ENCODE peak calls at places on chromosomes 11 and 22, in ten cellular contexts. One of them, this sample, is unnamed.

GRCh38 chr22:23306438-23306921 is 126.2 kb downstream of the BCR start:
- DNase-seq in brain microvascular endothelial cell: peak
- DNase-seq in upper lobe of right lung: peak
- DNase-seq in CD4-positive, CD25-positive, alpha-beta regulatory T cell: no peak
- DNase-seq in heart right ventricle: no peak
- DNase-seq in pancreas: no peak
- DNase-seq in A549: no peak
- DNase-seq in mesenchymal stem cell: peak
- DNase-seq in MM.1S: no peak
- DNase-seq in small intestine: no peak
- DNase-seq in this sample: no peak

GRCh38 chr11:4626207-4627105 is 10.8 kb upstream of the OR51D1 start:
- DNase-seq in brain microvascular endothelial cell: peak
- DNase-seq in upper lobe of right lung: no peak
- DNase-seq in CD4-positive, CD25-positive, alpha-beta regulatory T cell: peak
- DNase-seq in heart right ventricle: peak
- DNase-seq in pancreas: no peak
- DNase-seq in A549: peak
- DNase-seq in mesenchymal stem cell: peak
- DNase-seq in MM.1S: peak
- DNase-seq in small intestine: peak
- DNase-seq in this sample: no peak

GRCh38 chr11:15935370-15935769 is 421.0 kb downstream of the SOX6 start:
- DNase-seq in brain microvascular endothelial cell: no peak
- DNase-seq in upper lobe of right lung: no peak
- DNase-seq in CD4-positive, CD25-positive, alpha-beta regulatory T cell: no peak
- DNase-seq in heart right ventricle: no peak
- DNase-seq in pancreas: no peak
- DNase-seq in A549: no peak
- DNase-seq in mesenchymal stem cell: no peak
- DNase-seq in MM.1S: no peak
- DNase-seq in small intestine: no peak
- DNase-seq in this sample: no peak

GRCh38 chr11:71170619-71171018 is 81.8 kb downstream of the SHANK2 start:
- DNase-seq in brain microvascular endothelial cell: no peak
- DNase-seq in upper lobe of right lung: peak
- DNase-seq in CD4-positive, CD25-positive, alpha-beta regulatory T cell: no peak
- DNase-seq in heart right ventricle: no peak
- DNase-seq in pancreas: no peak
- DNase-seq in A549: no peak
- DNase-seq in mesenchymal stem cell: no peak
- DNase-seq in MM.1S: no peak
- DNase-seq in small intestine: no peak
- DNase-seq in this sample: peak

GRCh38 chr22:38798496-38798895 is 4.6 kb upstream of the DNAL4 start:
- DNase-seq in brain microvascular endothelial cell: no peak
- DNase-seq in upper lobe of right lung: no peak
- DNase-seq in CD4-positive, CD25-positive, alpha-beta regulatory T cell: no peak
- DNase-seq in heart right ventricle: no peak
- DNase-seq in pancreas: no peak
- DNase-seq in A549: no peak
- DNase-seq in mesenchymal stem cell: no peak
- DNase-seq in MM.1S: no peak
- DNase-seq in small intestine: no peak
- DNase-seq in this sample: no peak

GRCh38 chr11:10455637-10456487 is 798 bp downstream of the AMPD3 start:
- DNase-seq in brain microvascular endothelial cell: peak
- DNase-seq in upper lobe of right lung: no peak
- DNase-seq in CD4-positive, CD25-positive, alpha-beta regulatory T cell: peak
- DNase-seq in heart right ventricle: peak
- DNase-seq in pancreas: no peak
- DNase-seq in A549: peak
- DNase-seq in mesenchymal stem cell: peak
- DNase-seq in MM.1S: peak
- DNase-seq in small intestine: peak
- DNase-seq in this sample: peak

GRCh38 chr11:86138958-86139357 is 70.1 kb upstream of the PICALM start:
- DNase-seq in brain microvascular endothelial cell: no peak
- DNase-seq in upper lobe of right lung: no peak
- DNase-seq in CD4-positive, CD25-positive, alpha-beta regulatory T cell: no peak
- DNase-seq in heart right ventricle: no peak
- DNase-seq in pancreas: no peak
- DNase-seq in A549: no peak
- DNase-seq in mesenchymal stem cell: peak
- DNase-seq in MM.1S: peak
- DNase-seq in small intestine: no peak
- DNase-seq in this sample: no peak

GRCh38 chr11:72643547-72643946 is 30.7 kb downstream of the PDE2A start:
- DNase-seq in brain microvascular endothelial cell: peak
- DNase-seq in upper lobe of right lung: no peak
- DNase-seq in CD4-positive, CD25-positive, alpha-beta regulatory T cell: no peak
- DNase-seq in heart right ventricle: no peak
- DNase-seq in pancreas: peak
- DNase-seq in A549: peak
- DNase-seq in mesenchymal stem cell: peak
- DNase-seq in MM.1S: no peak
- DNase-seq in small intestine: no peak
- DNase-seq in this sample: no peak

GRCh38 chr11:59172345-59173079 is 580 bp downstream of the DTX4 start:
- DNase-seq in brain microvascular endothelial cell: no peak
- DNase-seq in upper lobe of right lung: peak
- DNase-seq in CD4-positive, CD25-positive, alpha-beta regulatory T cell: peak
- DNase-seq in heart right ventricle: no peak
- DNase-seq in pancreas: peak
- DNase-seq in A549: no peak
- DNase-seq in mesenchymal stem cell: no peak
- DNase-seq in MM.1S: peak
- DNase-seq in small intestine: peak
- DNase-seq in this sample: no peak

GRCh38 chr11:65578134-65578533 is 2.3 kb downstream of the EHBP1L1 start:
- DNase-seq in brain microvascular endothelial cell: no peak
- DNase-seq in upper lobe of right lung: no peak
- DNase-seq in CD4-positive, CD25-positive, alpha-beta regulatory T cell: no peak
- DNase-seq in heart right ventricle: no peak
- DNase-seq in pancreas: no peak
- DNase-seq in A549: no peak
- DNase-seq in mesenchymal stem cell: no peak
- DNase-seq in MM.1S: no peak
- DNase-seq in small intestine: no peak
- DNase-seq in this sample: no peak

GRCh38 chr11:65577756-65578109 is 1.9 kb downstream of the EHBP1L1 start:
- DNase-seq in brain microvascular endothelial cell: no peak
- DNase-seq in upper lobe of right lung: no peak
- DNase-seq in CD4-positive, CD25-positive, alpha-beta regulatory T cell: no peak
- DNase-seq in heart right ventricle: no peak
- DNase-seq in pancreas: no peak
- DNase-seq in A549: no peak
- DNase-seq in mesenchymal stem cell: no peak
- DNase-seq in MM.1S: no peak
- DNase-seq in small intestine: no peak
- DNase-seq in this sample: no peak

GRCh38 chr11:65579291-65579690 is 3.4 kb downstream of the EHBP1L1 start:
- DNase-seq in brain microvascular endothelial cell: no peak
- DNase-seq in upper lobe of right lung: no peak
- DNase-seq in CD4-positive, CD25-positive, alpha-beta regulatory T cell: no peak
- DNase-seq in heart right ventricle: no peak
- DNase-seq in pancreas: no peak
- DNase-seq in A549: no peak
- DNase-seq in mesenchymal stem cell: no peak
- DNase-seq in MM.1S: no peak
- DNase-seq in small intestine: no peak
- DNase-seq in this sample: no peak

GRCh38 chr11:65580031-65580692 is 4.3 kb downstream of the EHBP1L1 start:
- DNase-seq in brain microvascular endothelial cell: no peak
- DNase-seq in upper lobe of right lung: no peak
- DNase-seq in CD4-positive, CD25-positive, alpha-beta regulatory T cell: no peak
- DNase-seq in heart right ventricle: no peak
- DNase-seq in pancreas: no peak
- DNase-seq in A549: no peak
- DNase-seq in mesenchymal stem cell: no peak
- DNase-seq in MM.1S: no peak
- DNase-seq in small intestine: no peak
- DNase-seq in this sample: no peak

GRCh38 chr11:65578667-65579066 is 2.8 kb downstream of the EHBP1L1 start:
- DNase-seq in brain microvascular endothelial cell: no peak
- DNase-seq in upper lobe of right lung: no peak
- DNase-seq in CD4-positive, CD25-positive, alpha-beta regulatory T cell: no peak
- DNase-seq in heart right ventricle: no peak
- DNase-seq in pancreas: no peak
- DNase-seq in A549: no peak
- DNase-seq in mesenchymal stem cell: no peak
- DNase-seq in MM.1S: no peak
- DNase-seq in small intestine: peak
- DNase-seq in this sample: no peak
- H3K4me3 ChIP-seq in brain microvascular endothelial cell: no peak
- H3K4me3 ChIP-seq in upper lobe of right lung: no peak
- H3K4me3 ChIP-seq in CD4-positive, CD25-positive, alpha-beta regulatory T cell: no peak
- H3K4me3 ChIP-seq in heart right ventricle: no peak
- H3K4me3 ChIP-seq in pancreas: no peak
- H3K4me3 ChIP-seq in A549: no peak
- H3K4me3 ChIP-seq in mesenchymal stem cell: no peak
- H3K4me3 ChIP-seq in MM.1S: no peak
- H3K4me3 ChIP-seq in small intestine: no peak
- H3K4me3 ChIP-seq in this sample: no peak

GRCh38 chr11:67302571-67303131 is 679 bp upstream of the SSH3 start:
- DNase-seq in brain microvascular endothelial cell: peak
- DNase-seq in upper lobe of right lung: peak
- DNase-seq in CD4-positive, CD25-positive, alpha-beta regulatory T cell: peak
- DNase-seq in heart right ventricle: no peak
- DNase-seq in pancreas: peak
- DNase-seq in A549: no peak
- DNase-seq in mesenchymal stem cell: peak
- DNase-seq in MM.1S: no peak
- DNase-seq in small intestine: peak
- DNase-seq in this sample: peak
- H3K4me3 ChIP-seq in brain microvascular endothelial cell: peak
- H3K4me3 ChIP-seq in upper lobe of right lung: peak
- H3K4me3 ChIP-seq in CD4-positive, CD25-positive, alpha-beta regulatory T cell: peak
- H3K4me3 ChIP-seq in heart right ventricle: peak
- H3K4me3 ChIP-seq in pancreas: peak
- H3K4me3 ChIP-seq in A549: peak
- H3K4me3 ChIP-seq in mesenchymal stem cell: peak
- H3K4me3 ChIP-seq in MM.1S: no peak
- H3K4me3 ChIP-seq in small intestine: peak
- H3K4me3 ChIP-seq in this sample: peak

DNA sequence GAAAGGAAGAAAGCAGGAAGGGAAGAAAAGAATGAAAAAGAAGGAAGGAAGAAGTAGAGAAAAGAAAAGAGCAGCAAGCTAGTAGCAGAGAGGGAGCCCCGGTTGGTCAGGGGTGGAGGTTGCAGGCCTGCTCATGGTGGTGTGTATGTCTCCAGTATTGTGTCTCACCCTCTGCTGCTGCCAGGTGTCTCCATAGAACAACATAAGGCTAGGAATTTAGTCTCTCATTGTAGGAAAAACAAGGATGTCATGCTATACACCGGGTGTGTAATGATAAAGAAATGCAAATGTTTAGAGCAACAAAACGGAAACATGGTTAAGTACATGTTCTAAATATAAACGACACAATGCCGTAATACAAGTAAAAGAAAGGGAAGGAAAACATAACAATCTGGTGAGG is 342.5 kb downstream of the NTM start:
- DNase-seq in brain microvascular endothelial cell: no peak
- DNase-seq in upper lobe of right lung: no peak
- DNase-seq in CD4-positive, CD25-positive, alpha-beta regulatory T cell: no peak
- DNase-seq in heart right ventricle: no peak
- DNase-seq in pancreas: no peak
- DNase-seq in A549: no peak
- DNase-seq in mesenchymal stem cell: peak
- DNase-seq in MM.1S: no peak
- DNase-seq in small intestine: no peak
- DNase-seq in this sample: no peak
- H3K4me3 ChIP-seq in brain microvascular endothelial cell: no peak
- H3K4me3 ChIP-seq in upper lobe of right lung: no peak
- H3K4me3 ChIP-seq in CD4-positive, CD25-positive, alpha-beta regulatory T cell: no peak
- H3K4me3 ChIP-seq in heart right ventricle: no peak
- H3K4me3 ChIP-seq in pancreas: no peak
- H3K4me3 ChIP-seq in A549: no peak
- H3K4me3 ChIP-seq in mesenchymal stem cell: no peak
- H3K4me3 ChIP-seq in MM.1S: no peak
- H3K4me3 ChIP-seq in small intestine: no peak
- H3K4me3 ChIP-seq in this sample: no peak

GRCh38 chr22:21032037-21032842 is at the start of gene SLC7A4:
- DNase-seq in brain microvascular endothelial cell: no peak
- DNase-seq in upper lobe of right lung: no peak
- DNase-seq in CD4-positive, CD25-positive, alpha-beta regulatory T cell: no peak
- DNase-seq in heart right ventricle: no peak
- DNase-seq in pancreas: no peak
- DNase-seq in A549: no peak
- DNase-seq in mesenchymal stem cell: no peak
- DNase-seq in MM.1S: no peak
- DNase-seq in small intestine: no peak
- DNase-seq in this sample: no peak

GRCh38 chr22:21032843-21033688 is 705 bp upstream of the SLC7A4 start:
- DNase-seq in brain microvascular endothelial cell: no peak
- DNase-seq in upper lobe of right lung: no peak
- DNase-seq in CD4-positive, CD25-positive, alpha-beta regulatory T cell: no peak
- DNase-seq in heart right ventricle: no peak
- DNase-seq in pancreas: no peak
- DNase-seq in A549: no peak
- DNase-seq in mesenchymal stem cell: no peak
- DNase-seq in MM.1S: no peak
- DNase-seq in small intestine: no peak
- DNase-seq in this sample: no peak

GRCh38 chr22:21030621-21031544 is 1.5 kb downstream of the SLC7A4 start:
- DNase-seq in brain microvascular endothelial cell: no peak
- DNase-seq in upper lobe of right lung: no peak
- DNase-seq in CD4-positive, CD25-positive, alpha-beta regulatory T cell: no peak
- DNase-seq in heart right ventricle: no peak
- DNase-seq in pancreas: no peak
- DNase-seq in A549: no peak
- DNase-seq in mesenchymal stem cell: no peak
- DNase-seq in MM.1S: no peak
- DNase-seq in small intestine: no peak
- DNase-seq in this sample: no peak

GRCh38 chr22:21030032-21030431 is 2.3 kb downstream of the SLC7A4 start:
- DNase-seq in brain microvascular endothelial cell: no peak
- DNase-seq in upper lobe of right lung: no peak
- DNase-seq in CD4-positive, CD25-positive, alpha-beta regulatory T cell: no peak
- DNase-seq in heart right ventricle: no peak
- DNase-seq in pancreas: no peak
- DNase-seq in A549: no peak
- DNase-seq in mesenchymal stem cell: no peak
- DNase-seq in MM.1S: no peak
- DNase-seq in small intestine: no peak
- DNase-seq in this sample: no peak

DNA sequence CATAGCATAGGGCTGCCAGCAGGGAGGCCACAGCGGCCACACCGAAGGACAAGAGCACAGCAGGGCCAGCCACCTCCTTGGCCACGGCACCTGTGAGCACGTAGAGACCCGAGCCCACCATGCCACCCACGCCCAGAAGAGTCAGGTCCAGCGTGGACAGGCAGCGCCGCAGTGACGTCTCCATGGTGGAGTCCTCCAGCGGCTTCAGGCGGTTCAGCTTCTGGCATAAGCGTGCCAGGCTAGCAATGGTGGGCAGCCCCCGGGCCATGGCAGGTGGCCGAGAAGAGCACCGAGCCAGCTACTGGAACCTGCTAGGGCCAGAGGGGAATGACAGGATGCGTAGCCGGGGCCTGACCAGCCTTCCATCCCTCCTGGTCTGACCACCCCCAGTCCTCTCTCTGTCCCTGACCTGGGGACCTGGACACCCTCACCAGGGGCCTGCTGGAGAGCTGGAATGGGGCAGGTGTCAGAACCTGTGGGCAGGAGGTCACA is 770 bp downstream of the SLC7A4 start:
- DNase-seq in brain microvascular endothelial cell: no peak
- DNase-seq in upper lobe of right lung: no peak
- DNase-seq in CD4-positive, CD25-positive, alpha-beta regulatory T cell: no peak
- DNase-seq in heart right ventricle: no peak
- DNase-seq in pancreas: no peak
- DNase-seq in A549: no peak
- DNase-seq in mesenchymal stem cell: no peak
- DNase-seq in MM.1S: no peak
- DNase-seq in small intestine: no peak
- DNase-seq in this sample: no peak
- H3K4me3 ChIP-seq in brain microvascular endothelial cell: no peak
- H3K4me3 ChIP-seq in upper lobe of right lung: peak
- H3K4me3 ChIP-seq in CD4-positive, CD25-positive, alpha-beta regulatory T cell: no peak
- H3K4me3 ChIP-seq in heart right ventricle: no peak
- H3K4me3 ChIP-seq in pancreas: no peak
- H3K4me3 ChIP-seq in A549: no peak
- H3K4me3 ChIP-seq in mesenchymal stem cell: no peak
- H3K4me3 ChIP-seq in MM.1S: no peak
- H3K4me3 ChIP-seq in small intestine: no peak
- H3K4me3 ChIP-seq in this sample: no peak

This sample was measured in ascending aorta.